ENCODE peak calls at places on chromosomes 16 and 17, in five cellular contexts. One of them, this sample, is unnamed. For H3K4me1, the result is how much of the 10 kb centered on the place peaks cover.

GRCh38 chr16:70738083-70738977 is 52.5 kb upstream of the MTSS2 start:
- DNase-seq in tibial nerve: no peak
- DNase-seq in body of pancreas: peak
- DNase-seq in IMR-90: peak
- DNase-seq in adrenal gland: peak
- DNase-seq in this sample: peak

GRCh38 chr17:36703860-36704266 is 102.5 kb downstream of the MRM1 start:
- DNase-seq in tibial nerve: no peak
- DNase-seq in body of pancreas: peak
- DNase-seq in IMR-90: peak
- DNase-seq in adrenal gland: no peak
- DNase-seq in this sample: no peak

GRCh38 chr16:57969451-57970123 is 1.3 kb downstream of the CNGB1 start:
- DNase-seq in tibial nerve: no peak
- DNase-seq in body of pancreas: no peak
- DNase-seq in IMR-90: no peak
- DNase-seq in adrenal gland: no peak
- DNase-seq in this sample: no peak

GRCh38 chr16:11049396-11050059 is 105.2 kb downstream of the CLEC16A start:
- DNase-seq in tibial nerve: no peak
- DNase-seq in body of pancreas: no peak
- DNase-seq in IMR-90: no peak
- DNase-seq in adrenal gland: peak
- DNase-seq in this sample: no peak

GRCh38 chr16:2475413-2476344 is 752 bp downstream of the TBC1D24 start:
- DNase-seq in tibial nerve: no peak
- DNase-seq in body of pancreas: peak
- DNase-seq in IMR-90: no peak
- DNase-seq in adrenal gland: no peak
- DNase-seq in this sample: no peak

GRCh38 chr16:57151369-57151768 is 34.5 kb downstream of the PSME3IP1 start:
- DNase-seq in tibial nerve: no peak
- DNase-seq in body of pancreas: no peak
- DNase-seq in IMR-90: no peak
- DNase-seq in adrenal gland: no peak
- DNase-seq in this sample: no peak

GRCh38 chr17:4735825-4736651 is 3.6 kb upstream of the ZMYND15 start:
- DNase-seq in tibial nerve: no peak
- DNase-seq in body of pancreas: peak
- DNase-seq in IMR-90: no peak
- DNase-seq in adrenal gland: peak
- DNase-seq in this sample: no peak

GRCh38 chr16:81457326-81458133 is 12.9 kb downstream of the CMIP start:
- DNase-seq in tibial nerve: no peak
- DNase-seq in body of pancreas: peak
- DNase-seq in IMR-90: peak
- DNase-seq in adrenal gland: peak
- DNase-seq in this sample: no peak

GRCh38 chr17:78124081-78124835 is 4.3 kb downstream of the TMC6 start:
- DNase-seq in tibial nerve: no peak
- DNase-seq in body of pancreas: no peak
- DNase-seq in IMR-90: no peak
- DNase-seq in adrenal gland: no peak
- DNase-seq in this sample: no peak

GRCh38 chr16:67170168-67170947 is at the start of gene NOL3:
- DNase-seq in tibial nerve: peak
- DNase-seq in body of pancreas: peak
- DNase-seq in IMR-90: peak
- DNase-seq in adrenal gland: peak
- DNase-seq in this sample: peak

GRCh38 chr17:6487243-6488007 is 43.2 kb downstream of the PIMREG start:
- DNase-seq in tibial nerve: no peak
- DNase-seq in body of pancreas: no peak
- DNase-seq in IMR-90: no peak
- DNase-seq in adrenal gland: peak
- DNase-seq in this sample: peak

GRCh38 chr17:81367171-81367570 is 28.1 kb upstream of the BAHCC1 start:
- DNase-seq in tibial nerve: no peak
- DNase-seq in body of pancreas: no peak
- DNase-seq in IMR-90: no peak
- DNase-seq in adrenal gland: no peak
- DNase-seq in this sample: no peak

GRCh38 chr17:44820631-44821196 is 9.4 kb downstream of the GJC1 start:
- DNase-seq in tibial nerve: no peak
- DNase-seq in body of pancreas: no peak
- DNase-seq in IMR-90: peak
- DNase-seq in adrenal gland: no peak
- DNase-seq in this sample: no peak

GRCh38 chr16:76653390-76654026 is 376.3 kb downstream of the CNTNAP4 start:
- DNase-seq in tibial nerve: no peak
- DNase-seq in body of pancreas: peak
- DNase-seq in IMR-90: peak
- DNase-seq in adrenal gland: no peak
- DNase-seq in this sample: no peak

GRCh38 chr17:20281860-20282259 is 185.5 kb downstream of the LGALS9B start:
- DNase-seq in tibial nerve: peak
- DNase-seq in body of pancreas: peak
- DNase-seq in IMR-90: no peak
- DNase-seq in adrenal gland: peak
- DNase-seq in this sample: peak

GRCh38 chr17:36824678-36825091 is 112.6 kb upstream of the LHX1 start:
- DNase-seq in tibial nerve: no peak
- DNase-seq in body of pancreas: no peak
- DNase-seq in IMR-90: no peak
- DNase-seq in adrenal gland: no peak
- DNase-seq in this sample: no peak

GRCh38 chr17:44326867-44327444 is 2.3 kb upstream of the SLC25A39 start:
- DNase-seq in tibial nerve: peak
- DNase-seq in body of pancreas: peak
- DNase-seq in IMR-90: peak
- DNase-seq in adrenal gland: peak
- DNase-seq in this sample: peak

GRCh38 chr17:76199466-76199865 is 40.8 kb downstream of the RNF157 start:
- DNase-seq in tibial nerve: no peak
- DNase-seq in body of pancreas: no peak
- DNase-seq in IMR-90: no peak
- DNase-seq in adrenal gland: no peak
- DNase-seq in this sample: no peak

GRCh38 chr16:84989791-84990620 is 21.3 kb downstream of the ZDHHC7 start:
- DNase-seq in tibial nerve: no peak
- DNase-seq in body of pancreas: no peak
- DNase-seq in IMR-90: no peak
- DNase-seq in adrenal gland: no peak
- DNase-seq in this sample: no peak

GRCh38 chr17:60039096-60039495 is 39.6 kb downstream of the HEATR6 start:
- DNase-seq in tibial nerve: no peak
- DNase-seq in body of pancreas: no peak
- DNase-seq in IMR-90: no peak
- DNase-seq in adrenal gland: no peak
- DNase-seq in this sample: no peak

GRCh38 chr16:12575288-12575687 is 228.4 kb downstream of the CPPED1 start:
- DNase-seq in tibial nerve: no peak
- DNase-seq in body of pancreas: no peak
- DNase-seq in IMR-90: no peak
- DNase-seq in adrenal gland: no peak
- DNase-seq in this sample: no peak

GRCh38 chr16:4869147-4869790 is 22.0 kb downstream of the UBN1 start:
- DNase-seq in tibial nerve: no peak
- DNase-seq in body of pancreas: peak
- DNase-seq in IMR-90: no peak
- DNase-seq in adrenal gland: peak
- DNase-seq in this sample: no peak

GRCh38 chr17:45284176-45285140 is 22.6 kb upstream of the SPATA32 start:
- DNase-seq in tibial nerve: no peak
- DNase-seq in body of pancreas: no peak
- DNase-seq in IMR-90: no peak
- DNase-seq in adrenal gland: no peak
- DNase-seq in this sample: no peak

GRCh38 chr17:7579001-7579838 is at the start of gene CD68:
- DNase-seq in tibial nerve: no peak
- DNase-seq in body of pancreas: peak
- DNase-seq in IMR-90: peak
- DNase-seq in adrenal gland: peak
- DNase-seq in this sample: peak

GRCh38 chr16:85220125-85220839 is 108.0 kb upstream of the CIBAR2 start:
- DNase-seq in tibial nerve: no peak
- DNase-seq in body of pancreas: peak
- DNase-seq in IMR-90: peak
- DNase-seq in adrenal gland: peak
- DNase-seq in this sample: peak

GRCh38 chr16:16148755-16149154 is 74.5 kb downstream of the ABCC6 start:
- DNase-seq in tibial nerve: no peak
- DNase-seq in body of pancreas: no peak
- DNase-seq in IMR-90: no peak
- DNase-seq in adrenal gland: no peak
- DNase-seq in this sample: no peak

GRCh38 chr17:40524243-40524965 is 23.0 kb upstream of the TNS4 start:
- DNase-seq in tibial nerve: peak
- DNase-seq in body of pancreas: no peak
- DNase-seq in IMR-90: no peak
- DNase-seq in adrenal gland: no peak
- DNase-seq in this sample: no peak

GRCh38 chr16:88914750-88915368 is 48.4 kb upstream of the PABPN1L start:
- DNase-seq in tibial nerve: peak
- DNase-seq in body of pancreas: no peak
- DNase-seq in IMR-90: peak
- DNase-seq in adrenal gland: no peak
- DNase-seq in this sample: no peak

GRCh38 chr17:50186661-50187402 is 14.6 kb downstream of the COL1A1 start:
- DNase-seq in tibial nerve: no peak
- DNase-seq in body of pancreas: no peak
- DNase-seq in IMR-90: peak
- DNase-seq in adrenal gland: no peak
- DNase-seq in this sample: no peak
- H3K4me1 ChIP-seq in tibial nerve: under half
- H3K4me1 ChIP-seq in body of pancreas: under half
- H3K4me1 ChIP-seq in IMR-90: under half
- H3K4me1 ChIP-seq in adrenal gland: under half
- H3K4me1 ChIP-seq in this sample: half or more

GRCh38 chr17:30906101-30906911 is at the start of gene TEFM:
- DNase-seq in tibial nerve: peak
- DNase-seq in body of pancreas: peak
- DNase-seq in IMR-90: peak
- DNase-seq in adrenal gland: peak
- DNase-seq in this sample: peak
- TF ChIP-seq CTCF in tibial nerve: no peak
- TF ChIP-seq CTCF in body of pancreas: no peak
- TF ChIP-seq CTCF in IMR-90: no peak
- TF ChIP-seq CTCF in adrenal gland: no peak
- TF ChIP-seq CTCF in this sample: no peak

GRCh38 chr17:28929769-28930168 is 21.5 kb downstream of the PHF12 start:
- DNase-seq in tibial nerve: no peak
- DNase-seq in body of pancreas: no peak
- DNase-seq in IMR-90: no peak
- DNase-seq in adrenal gland: no peak
- DNase-seq in this sample: no peak

GRCh38 chr17:28928061-28928460 is 23.3 kb downstream of the PHF12 start:
- DNase-seq in tibial nerve: no peak
- DNase-seq in body of pancreas: no peak
- DNase-seq in IMR-90: peak
- DNase-seq in adrenal gland: no peak
- DNase-seq in this sample: no peak

GRCh38 chr17:28926786-28927185 is 23.9 kb upstream of the DHRS13 start:
- DNase-seq in tibial nerve: no peak
- DNase-seq in body of pancreas: no peak
- DNase-seq in IMR-90: no peak
- DNase-seq in adrenal gland: no peak
- DNase-seq in this sample: no peak

GRCh38 chr17:28925912-28926365 is 23.1 kb upstream of the DHRS13 start:
- DNase-seq in tibial nerve: no peak
- DNase-seq in body of pancreas: peak
- DNase-seq in IMR-90: peak
- DNase-seq in adrenal gland: no peak
- DNase-seq in this sample: no peak

GRCh38 chr17:28926366-28926765 is 23.5 kb upstream of the DHRS13 start:
- DNase-seq in tibial nerve: no peak
- DNase-seq in body of pancreas: no peak
- DNase-seq in IMR-90: no peak
- DNase-seq in adrenal gland: no peak
- DNase-seq in this sample: no peak
- H3K4me1 ChIP-seq in tibial nerve: under half
- H3K4me1 ChIP-seq in body of pancreas: under half
- H3K4me1 ChIP-seq in IMR-90: under half
- H3K4me1 ChIP-seq in adrenal gland: under half
- H3K4me1 ChIP-seq in this sample: under half

DNA sequence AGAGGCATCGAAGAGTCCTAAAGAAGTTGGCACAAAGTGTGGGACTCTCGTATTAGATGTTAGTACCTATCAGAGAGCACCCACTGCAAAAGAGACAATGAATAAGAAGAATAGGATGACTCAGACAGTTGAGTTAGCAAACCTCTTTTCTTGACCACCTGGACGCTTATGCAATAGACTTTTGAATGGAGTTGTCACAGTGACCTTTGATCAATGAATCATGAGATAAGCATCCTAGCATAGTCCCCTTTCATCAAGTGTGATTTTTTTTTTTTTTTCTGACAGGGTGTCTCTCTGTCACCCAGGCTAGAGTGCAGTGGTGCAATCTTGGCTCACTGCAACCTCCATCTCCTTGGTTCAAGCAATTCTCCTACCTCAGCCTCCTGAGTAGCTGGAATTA is 1417.9 kb upstream of the GOT2 start:
- DNase-seq in tibial nerve: no peak
- DNase-seq in body of pancreas: no peak
- DNase-seq in IMR-90: no peak
- DNase-seq in adrenal gland: no peak
- DNase-seq in this sample: no peak
- TF ChIP-seq CTCF in tibial nerve: no peak
- TF ChIP-seq CTCF in body of pancreas: no peak
- TF ChIP-seq CTCF in IMR-90: no peak
- TF ChIP-seq CTCF in adrenal gland: no peak
- TF ChIP-seq CTCF in this sample: no peak

DNA sequence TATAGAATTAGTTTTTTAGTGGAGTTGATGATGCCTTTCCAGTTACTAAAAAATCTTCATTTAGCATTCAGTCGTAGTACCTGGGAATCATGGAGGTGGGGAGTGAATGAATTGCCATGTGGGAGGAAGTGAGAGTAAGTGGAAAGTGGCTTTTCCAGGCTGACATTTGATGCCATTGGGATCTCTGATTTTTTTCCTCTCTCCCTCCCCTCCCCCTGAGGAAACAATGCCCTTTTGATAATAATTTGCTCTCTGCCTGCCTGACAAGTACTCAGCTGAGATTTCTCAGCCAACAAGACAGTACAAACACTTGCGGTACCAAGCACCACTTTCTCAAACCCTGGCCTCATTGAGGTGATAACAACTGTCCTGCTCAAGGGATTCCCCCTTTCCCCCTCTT is 2.2 kb downstream of the UBE2Z start:
- DNase-seq in tibial nerve: no peak
- DNase-seq in body of pancreas: no peak
- DNase-seq in IMR-90: no peak
- DNase-seq in adrenal gland: no peak
- DNase-seq in this sample: no peak
- H3K4me1 ChIP-seq in tibial nerve: under half
- H3K4me1 ChIP-seq in body of pancreas: under half
- H3K4me1 ChIP-seq in IMR-90: under half
- H3K4me1 ChIP-seq in adrenal gland: under half
- H3K4me1 ChIP-seq in this sample: under half